ENCODE peak calls at places on chromosomes 5 and 9, in four cellular contexts. One of them, this sample, is unnamed. For H3K36me3 and H3K4me1, the result is how much of the 10 kb centered on the place peaks cover.

GRCh38 chr9:27655454-27655853 is 82.2 kb upstream of the C9orf72 start:
- DNase-seq in left ventricle myocardium inferior: no peak
- DNase-seq in Karpas-422: no peak
- DNase-seq in CD8-positive, alpha-beta T cell: no peak
- DNase-seq in this sample: no peak

GRCh38 chr5:91382530-91383026 is 539 bp downstream of the ARRDC3 start:
- DNase-seq in Karpas-422: peak
- DNase-seq in left ventricle myocardium inferior: no peak
- DNase-seq in CD8-positive, alpha-beta T cell: peak
- DNase-seq in this sample: no peak

GRCh38 chr9:132754236-132754635 is 84.0 kb downstream of the GTF3C4 start:
- DNase-seq in left ventricle myocardium inferior: no peak
- DNase-seq in Karpas-422: no peak
- DNase-seq in CD8-positive, alpha-beta T cell: no peak
- DNase-seq in this sample: no peak

GRCh38 chr9:110152704-110153374 is 55.1 kb downstream of the C9orf152 start:
- DNase-seq in left ventricle myocardium inferior: no peak
- DNase-seq in Karpas-422: peak
- DNase-seq in CD8-positive, alpha-beta T cell: no peak
- DNase-seq in this sample: no peak

GRCh38 chr5:152335461-152335860 is 69.6 kb downstream of the NMUR2 start:
- DNase-seq in left ventricle myocardium inferior: no peak
- DNase-seq in Karpas-422: peak
- DNase-seq in CD8-positive, alpha-beta T cell: no peak
- DNase-seq in this sample: no peak

GRCh38 chr5:44574626-44575025 is 185.4 kb upstream of the FGF10 start:
- DNase-seq in CD8-positive, alpha-beta T cell: no peak
- DNase-seq in left ventricle myocardium inferior: no peak
- DNase-seq in Karpas-422: no peak
- DNase-seq in this sample: no peak

GRCh38 chr9:120443489-120443888 is 136.5 kb downstream of the CDK5RAP2 start:
- DNase-seq in left ventricle myocardium inferior: no peak
- DNase-seq in CD8-positive, alpha-beta T cell: no peak
- DNase-seq in Karpas-422: no peak
- DNase-seq in this sample: no peak

GRCh38 chr9:77457916-77458592 is 190.1 kb downstream of the GNA14 start:
- DNase-seq in left ventricle myocardium inferior: peak
- DNase-seq in Karpas-422: peak
- DNase-seq in CD8-positive, alpha-beta T cell: peak
- DNase-seq in this sample: peak

GRCh38 chr5:169004551-169004950 is 296.4 kb downstream of the SLIT3 start:
- DNase-seq in Karpas-422: no peak
- DNase-seq in left ventricle myocardium inferior: no peak
- DNase-seq in CD8-positive, alpha-beta T cell: no peak
- DNase-seq in this sample: no peak

GRCh38 chr5:125550237-125550636 is 803.8 kb upstream of the ZNF608 start:
- DNase-seq in left ventricle myocardium inferior: no peak
- DNase-seq in CD8-positive, alpha-beta T cell: no peak
- DNase-seq in Karpas-422: no peak
- DNase-seq in this sample: no peak

GRCh38 chr5:147223951-147224791 is 10.7 kb upstream of the STK32A start:
- DNase-seq in left ventricle myocardium inferior: no peak
- DNase-seq in CD8-positive, alpha-beta T cell: no peak
- DNase-seq in Karpas-422: peak
- DNase-seq in this sample: no peak

GRCh38 chr9:138043411-138044345 is 166.1 kb downstream of the CACNA1B start:
- DNase-seq in left ventricle myocardium inferior: no peak
- DNase-seq in Karpas-422: no peak
- DNase-seq in CD8-positive, alpha-beta T cell: no peak
- DNase-seq in this sample: no peak

GRCh38 chr5:179267671-179268071 is 77.6 kb downstream of the ADAMTS2 start:
- DNase-seq in left ventricle myocardium inferior: peak
- DNase-seq in Karpas-422: no peak
- DNase-seq in CD8-positive, alpha-beta T cell: no peak
- DNase-seq in this sample: no peak

GRCh38 chr5:83450183-83450839 is 21.2 kb upstream of the VCAN start:
- DNase-seq in Karpas-422: no peak
- DNase-seq in CD8-positive, alpha-beta T cell: no peak
- DNase-seq in left ventricle myocardium inferior: no peak
- DNase-seq in this sample: no peak

GRCh38 chr9:70795841-70796240 is 325.6 kb downstream of the TRPM3 start:
- DNase-seq in Karpas-422: peak
- DNase-seq in left ventricle myocardium inferior: no peak
- DNase-seq in CD8-positive, alpha-beta T cell: no peak
- DNase-seq in this sample: no peak

GRCh38 chr9:73565026-73565425 is 413.4 kb downstream of the ANXA1 start:
- DNase-seq in Karpas-422: no peak
- DNase-seq in left ventricle myocardium inferior: no peak
- DNase-seq in CD8-positive, alpha-beta T cell: no peak
- DNase-seq in this sample: no peak

GRCh38 chr9:93254061-93254481 is 70.1 kb downstream of the WNK2 start:
- DNase-seq in Karpas-422: no peak
- DNase-seq in left ventricle myocardium inferior: no peak
- DNase-seq in CD8-positive, alpha-beta T cell: no peak
- DNase-seq in this sample: no peak

GRCh38 chr5:149581931-149582768 is 852 bp downstream of the ARHGEF37 start:
- DNase-seq in CD8-positive, alpha-beta T cell: no peak
- DNase-seq in Karpas-422: peak
- DNase-seq in left ventricle myocardium inferior: no peak
- DNase-seq in this sample: no peak

GRCh38 chr9:137449081-137449844 is 8.1 kb upstream of the ENTPD8 start:
- DNase-seq in CD8-positive, alpha-beta T cell: no peak
- DNase-seq in Karpas-422: no peak
- DNase-seq in left ventricle myocardium inferior: no peak
- DNase-seq in this sample: no peak

GRCh38 chr9:93096131-93096802 is at the start of gene CARD19:
- DNase-seq in CD8-positive, alpha-beta T cell: peak
- DNase-seq in left ventricle myocardium inferior: peak
- DNase-seq in Karpas-422: peak
- DNase-seq in this sample: peak

GRCh38 chr9:136381966-136382513 is 8.6 kb upstream of the CARD9 start:
- DNase-seq in left ventricle myocardium inferior: no peak
- DNase-seq in Karpas-422: no peak
- DNase-seq in CD8-positive, alpha-beta T cell: no peak
- DNase-seq in this sample: no peak

GRCh38 chr9:136386018-136386417 is 12.5 kb upstream of the CARD9 start:
- DNase-seq in Karpas-422: no peak
- DNase-seq in CD8-positive, alpha-beta T cell: no peak
- DNase-seq in left ventricle myocardium inferior: no peak
- DNase-seq in this sample: no peak

GRCh38 chr9:136383436-136383835 is 10.0 kb upstream of the CARD9 start:
- DNase-seq in left ventricle myocardium inferior: no peak
- DNase-seq in CD8-positive, alpha-beta T cell: no peak
- DNase-seq in Karpas-422: no peak
- DNase-seq in this sample: no peak

GRCh38 chr9:136387217-136387616 is 12.8 kb downstream of the SNAPC4 start:
- DNase-seq in CD8-positive, alpha-beta T cell: no peak
- DNase-seq in left ventricle myocardium inferior: no peak
- DNase-seq in Karpas-422: no peak
- DNase-seq in this sample: no peak

GRCh38 chr9:136385015-136385414 is 11.5 kb upstream of the CARD9 start:
- DNase-seq in Karpas-422: no peak
- DNase-seq in left ventricle myocardium inferior: no peak
- DNase-seq in CD8-positive, alpha-beta T cell: peak
- DNase-seq in this sample: peak
- H3K36me3 ChIP-seq in Karpas-422: under half
- H3K36me3 ChIP-seq in left ventricle myocardium inferior: half or more
- H3K36me3 ChIP-seq in CD8-positive, alpha-beta T cell: under half
- H3K36me3 ChIP-seq in this sample: half or more

DNA sequence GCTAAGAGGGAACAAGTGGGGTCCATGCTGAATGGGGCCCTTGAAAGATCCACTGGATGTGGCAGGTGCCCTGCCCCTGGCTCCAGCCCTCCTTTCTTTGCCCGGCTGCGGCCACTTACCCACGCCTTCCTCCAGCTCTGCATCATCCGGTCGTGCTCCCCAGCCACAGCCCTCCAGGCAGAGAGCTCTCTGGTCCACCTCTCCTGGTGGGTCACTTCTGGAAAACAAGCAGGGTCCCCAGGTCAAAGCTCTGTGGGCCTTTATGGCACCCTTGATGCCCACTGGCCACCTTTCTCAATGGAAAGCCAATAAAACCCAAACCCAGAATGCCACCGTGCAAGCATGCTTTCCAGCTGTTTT is 45.0 kb downstream of the SECISBP2 start:
- DNase-seq in Karpas-422: no peak
- DNase-seq in CD8-positive, alpha-beta T cell: no peak
- DNase-seq in left ventricle myocardium inferior: no peak
- DNase-seq in this sample: no peak
- H3K4me1 ChIP-seq in Karpas-422: under half
- H3K4me1 ChIP-seq in CD8-positive, alpha-beta T cell: under half
- H3K4me1 ChIP-seq in left ventricle myocardium inferior: under half
- H3K4me1 ChIP-seq in this sample: under half

GRCh38 chr9:107557236-107557990 is 67.8 kb upstream of the KLF4 start:
- DNase-seq in CD8-positive, alpha-beta T cell: no peak
- DNase-seq in left ventricle myocardium inferior: no peak
- DNase-seq in Karpas-422: no peak
- DNase-seq in this sample: no peak
- H3K27ac ChIP-seq in CD8-positive, alpha-beta T cell: no peak
- H3K27ac ChIP-seq in left ventricle myocardium inferior: no peak
- H3K27ac ChIP-seq in Karpas-422: no peak
- H3K27ac ChIP-seq in this sample: no peak

DNA sequence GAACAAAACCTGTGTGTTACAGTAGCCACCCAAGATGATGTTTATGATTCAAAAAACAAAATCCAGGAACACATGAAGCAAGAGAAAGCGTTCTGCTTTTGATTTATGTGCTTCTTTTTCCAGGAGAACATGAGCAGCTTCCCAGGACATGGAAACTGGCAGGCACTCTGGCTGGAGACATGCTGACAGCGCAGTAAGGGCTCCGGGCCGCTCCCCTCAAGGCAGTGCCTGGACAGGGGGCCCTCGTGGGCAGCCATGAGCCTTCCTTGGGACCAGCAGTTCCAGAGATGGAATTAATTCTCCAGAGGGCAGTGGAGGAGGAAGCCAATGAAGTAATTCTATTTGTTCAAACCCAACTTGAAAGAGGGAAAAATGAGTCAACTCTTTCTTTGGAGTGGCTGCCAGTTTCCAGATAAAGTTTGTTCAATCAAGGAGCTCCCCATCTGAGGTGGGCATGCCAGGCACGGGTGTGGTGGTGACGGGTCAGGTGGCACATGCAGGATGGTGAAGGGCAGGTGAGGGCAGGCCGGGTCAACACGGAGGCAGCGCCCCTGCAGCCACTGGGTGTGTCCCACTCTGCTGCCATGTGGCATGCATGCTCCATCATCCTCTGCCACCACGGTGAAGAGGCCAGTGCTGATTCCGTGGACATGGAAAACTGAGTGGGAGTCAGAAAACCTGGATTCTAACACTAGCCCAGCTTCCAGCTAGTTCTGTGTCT is 83.8 kb downstream of the OTULIN start:
- DNase-seq in left ventricle myocardium inferior: no peak
- DNase-seq in CD8-positive, alpha-beta T cell: no peak
- DNase-seq in Karpas-422: no peak
- DNase-seq in this sample: no peak
- H3K36me3 ChIP-seq in left ventricle myocardium inferior: half or more
- H3K36me3 ChIP-seq in CD8-positive, alpha-beta T cell: under half
- H3K36me3 ChIP-seq in Karpas-422: under half
- H3K36me3 ChIP-seq in this sample: half or more

DNA sequence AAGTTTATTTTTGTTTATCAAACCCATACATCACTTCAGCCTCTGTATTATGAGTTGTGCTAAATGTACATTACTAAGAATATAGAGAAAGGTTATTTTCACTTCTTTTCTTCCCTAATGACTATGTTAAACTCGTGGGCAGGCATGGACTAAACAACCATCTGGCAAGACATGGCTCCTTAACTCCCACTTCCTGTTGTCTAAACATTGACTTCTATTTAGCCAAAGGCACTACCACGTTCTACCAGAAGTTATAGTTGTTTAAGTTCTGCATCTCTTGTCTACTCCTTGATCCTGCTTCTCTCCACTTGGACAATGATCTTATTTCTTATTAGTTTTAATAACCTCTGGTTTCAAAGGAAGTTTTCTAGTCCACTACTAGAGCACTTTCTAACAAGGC is 136.1 kb downstream of the MACIR start:
- DNase-seq in Karpas-422: no peak
- DNase-seq in left ventricle myocardium inferior: no peak
- DNase-seq in CD8-positive, alpha-beta T cell: no peak
- DNase-seq in this sample: no peak
- H3K4me1 ChIP-seq in Karpas-422: under half
- H3K4me1 ChIP-seq in left ventricle myocardium inferior: under half
- H3K4me1 ChIP-seq in CD8-positive, alpha-beta T cell: under half
- H3K4me1 ChIP-seq in this sample: under half

DNA sequence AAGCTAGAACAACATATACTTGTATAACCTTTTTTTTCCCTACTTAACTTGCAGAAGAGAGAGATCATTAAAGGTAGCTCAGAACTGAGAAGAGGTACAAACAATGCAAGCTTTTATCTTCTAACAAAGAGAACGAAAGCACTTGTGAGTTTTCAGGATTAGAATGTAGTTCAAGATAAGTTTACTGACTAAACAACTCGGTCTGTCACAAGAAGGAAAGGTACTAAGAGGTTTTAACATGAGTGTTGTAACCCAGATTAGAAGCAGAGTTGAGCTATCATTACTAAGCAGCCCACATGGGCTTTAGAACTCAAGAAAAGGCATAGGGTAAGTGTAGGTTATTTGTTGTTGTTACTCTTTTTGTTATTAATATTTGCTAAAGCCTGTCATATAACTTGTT is 25.2 kb downstream of the GIN1 start:
- DNase-seq in Karpas-422: no peak
- DNase-seq in left ventricle myocardium inferior: no peak
- DNase-seq in CD8-positive, alpha-beta T cell: no peak
- DNase-seq in this sample: no peak
- H3K27ac ChIP-seq in Karpas-422: no peak
- H3K27ac ChIP-seq in left ventricle myocardium inferior: peak
- H3K27ac ChIP-seq in CD8-positive, alpha-beta T cell: no peak
- H3K27ac ChIP-seq in this sample: no peak

DNA sequence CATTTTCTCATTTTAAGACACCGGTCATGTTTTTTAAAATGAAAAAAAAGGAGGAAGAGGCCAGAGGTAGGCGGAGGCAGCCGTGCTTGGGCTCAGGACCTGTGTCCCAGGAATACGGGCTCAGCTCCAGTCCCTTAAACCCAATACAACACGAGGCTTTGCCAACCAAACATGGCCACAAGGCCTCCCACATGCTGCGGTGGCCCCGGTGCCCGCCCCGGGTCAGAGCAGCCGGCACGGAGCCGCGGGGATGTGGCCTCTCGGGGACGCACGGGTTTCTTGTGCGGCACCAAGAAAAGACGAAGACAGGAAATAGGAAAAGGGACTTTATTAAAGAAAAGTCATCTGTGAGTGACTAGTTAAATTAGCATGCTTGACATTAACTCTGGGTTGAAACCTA is 25.3 kb upstream of the CAMSAP1 start:
- DNase-seq in CD8-positive, alpha-beta T cell: no peak
- DNase-seq in left ventricle myocardium inferior: no peak
- DNase-seq in Karpas-422: no peak
- DNase-seq in this sample: no peak
- H3K36me3 ChIP-seq in CD8-positive, alpha-beta T cell: under half
- H3K36me3 ChIP-seq in left ventricle myocardium inferior: half or more
- H3K36me3 ChIP-seq in Karpas-422: under half
- H3K36me3 ChIP-seq in this sample: under half